ENCODE peak calls at places on chromosomes 4 and X, in five cellular contexts. P is IMR-90, Q is WTC11, L is GM12878, J is A549. F is an unnamed sample.

GRCh38 chr4:76703123-76703490 is 194.8 kb downstream of the SOWAHB start:
- DNase-seq in P (no peak), Q (no peak), L (no peak), J (peak), F (no peak)

GRCh38 chr4:124454772-124455270 is 257.7 kb downstream of the ANKRD50 start:
- DNase-seq in P (no peak), Q (no peak), L (no peak), J (no peak), F (no peak)

GRCh38 chrX:34341258-34341657 is 209.1 kb upstream of the FAM47A start:
- DNase-seq in P (no peak), Q (no peak), L (no peak), J (peak), F (no peak)

GRCh38 chr4:17494833-17495232 is 17.1 kb downstream of the QDPR start:
- DNase-seq in P (no peak), Q (no peak), L (no peak), J (no peak), F (no peak)

GRCh38 chr4:10283761-10284160 is 167.2 kb upstream of the WDR1 start:
- DNase-seq in P (no peak), Q (no peak), L (no peak), J (no peak), F (no peak)

GRCh38 chr4:111652206-111652605 is 493.0 kb upstream of the FAM241A start:
- DNase-seq in P (no peak), Q (no peak), L (no peak), J (no peak), F (no peak)

GRCh38 chrX:154840856-154841255 is 6.4 kb upstream of the SMIM9 start:
- DNase-seq in P (peak), Q (no peak), L (no peak), J (peak), F (no peak)

GRCh38 chr4:32485976-32486375 is 1765.8 kb downstream of the PCDH7 start:
- DNase-seq in P (no peak), Q (no peak), L (no peak), J (no peak), F (no peak)

GRCh38 chr4:67465032-67465762 is 80.1 kb downstream of the CENPC start:
- DNase-seq in P (peak), Q (no peak), L (no peak), J (no peak), F (no peak)

GRCh38 chr4:176404591-176404990 is 84.8 kb downstream of the SPCS3 start:
- DNase-seq in P (peak), Q (no peak), L (no peak), J (peak), F (no peak)

GRCh38 chr4:4854649-4855292 is 4.7 kb upstream of the MSX1 start:
- DNase-seq in P (no peak), Q (peak), L (no peak), J (no peak), F (no peak)

GRCh38 chr4:78764498-78764961 is 11.6 kb upstream of the BMP2K start:
- DNase-seq in P (peak), Q (no peak), L (no peak), J (no peak), F (no peak)

GRCh38 chrX:70446380-70447350 is 2.0 kb downstream of the DLG3 start:
- DNase-seq in P (no peak), Q (no peak), L (no peak), J (no peak), F (no peak)

GRCh38 chrX:46447384-46447783 is 97.8 kb downstream of the ZNF674 start:
- DNase-seq in P (peak), Q (no peak), L (no peak), J (no peak), F (no peak)

GRCh38 chrX:19673334-19674040 is 158.2 kb upstream of the MAP3K15 start:
- DNase-seq in P (peak), Q (no peak), L (no peak), J (peak), F (no peak)

GRCh38 chr4:73411731-73412414 is 7.8 kb downstream of the ALB start:
- DNase-seq in P (no peak), Q (no peak), L (no peak), J (no peak), F (no peak)

GRCh38 chr4:116357758-116358157 is 727.6 kb downstream of the TRAM1L1 start:
- DNase-seq in P (no peak), Q (no peak), L (no peak), J (peak), F (no peak)

GRCh38 chr4:124278477-124278876 is 434.1 kb downstream of the ANKRD50 start:
- DNase-seq in P (peak), Q (no peak), L (no peak), J (no peak), F (no peak)

GRCh38 chr4:112923514-112923913 is 125.9 kb upstream of the ANK2 start:
- DNase-seq in P (no peak), Q (no peak), L (no peak), J (no peak), F (no peak)

GRCh38 chrX:150052226-150052625 is 113.9 kb upstream of the EOLA2 start:
- DNase-seq in P (no peak), Q (no peak), L (no peak), J (no peak), F (no peak)
- TF ChIP-seq USF2 in P (no peak), Q (no peak), L (no peak), J (no peak), F (no peak)

DNA sequence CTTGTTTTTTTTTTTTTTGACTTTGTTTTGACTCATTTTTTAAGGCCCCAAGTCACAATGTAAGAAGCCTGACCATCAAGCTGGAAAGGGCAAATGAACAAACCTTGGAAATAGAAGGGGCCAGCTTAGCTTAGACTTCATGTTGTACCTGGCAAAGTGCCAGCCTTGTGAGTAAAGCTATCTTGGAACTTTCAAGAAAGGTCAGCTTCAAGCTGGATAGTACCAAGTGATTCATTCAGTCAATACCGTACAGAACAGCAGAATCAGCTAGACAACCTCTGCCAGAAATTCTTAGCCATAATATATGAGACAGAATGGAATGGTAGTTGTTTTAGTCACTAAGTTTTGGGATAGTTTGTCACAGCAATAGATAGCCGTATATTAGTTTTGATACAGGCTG is 1492.2 kb upstream of the TENM3 start:
- DNase-seq in P (peak), Q (no peak), L (no peak), J (peak), F (no peak)
- TF ChIP-seq USF2 in P (no peak), Q (no peak), L (no peak), J (no peak), F (no peak)

GRCh38 chr4:7861440-7861881 is 78.2 kb downstream of the AFAP1 start:
- DNase-seq in P (peak), Q (peak), L (no peak), J (peak), F (peak)
- TF ChIP-seq USF2 in P (no peak), Q (no peak), L (no peak), J (no peak), F (no peak)

GRCh38 chr4:101643201-101643600 is 147.3 kb upstream of the BANK1 start:
- DNase-seq in P (no peak), Q (no peak), L (no peak), J (no peak), F (no peak)
- TF ChIP-seq USF2 in P (no peak), Q (no peak), L (no peak), J (no peak), F (no peak)

DNA sequence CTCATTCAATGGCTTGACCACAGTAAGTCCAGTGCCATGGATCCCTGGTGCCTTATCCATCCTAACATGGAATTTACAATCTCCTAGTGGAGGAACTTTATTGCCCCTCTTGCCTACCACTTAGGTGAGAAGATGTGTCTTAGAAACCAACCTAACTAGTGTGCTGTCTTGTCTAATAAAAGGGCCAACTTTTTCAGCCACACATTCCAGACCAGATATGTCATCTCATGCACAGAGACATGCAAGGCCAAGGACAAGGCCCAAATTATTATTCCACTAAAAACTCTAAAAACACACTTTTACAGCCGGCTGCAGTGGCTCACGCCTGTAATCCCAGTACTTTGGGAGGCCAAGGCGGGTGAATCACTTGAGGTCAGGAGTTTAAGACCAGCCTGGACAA is 10.6 kb upstream of the PRDX4 start:
- DNase-seq in P (peak), Q (no peak), L (no peak), J (no peak), F (no peak)
- TF ChIP-seq USF2 in P (no peak), Q (no peak), L (no peak), J (no peak), F (no peak)

GRCh38 chr4:38152305-38152704 is 192.1 kb downstream of the PTTG2 start:
- DNase-seq in P (no peak), Q (no peak), L (no peak), J (no peak), F (no peak)
- TF ChIP-seq USF2 in P (no peak), Q (no peak), L (no peak), J (no peak), F (no peak)

GRCh38 chrX:44705817-44706551 is 137.8 kb upstream of the DUSP21 start:
- DNase-seq in P (no peak), Q (no peak), L (no peak), J (peak), F (no peak)

DNA sequence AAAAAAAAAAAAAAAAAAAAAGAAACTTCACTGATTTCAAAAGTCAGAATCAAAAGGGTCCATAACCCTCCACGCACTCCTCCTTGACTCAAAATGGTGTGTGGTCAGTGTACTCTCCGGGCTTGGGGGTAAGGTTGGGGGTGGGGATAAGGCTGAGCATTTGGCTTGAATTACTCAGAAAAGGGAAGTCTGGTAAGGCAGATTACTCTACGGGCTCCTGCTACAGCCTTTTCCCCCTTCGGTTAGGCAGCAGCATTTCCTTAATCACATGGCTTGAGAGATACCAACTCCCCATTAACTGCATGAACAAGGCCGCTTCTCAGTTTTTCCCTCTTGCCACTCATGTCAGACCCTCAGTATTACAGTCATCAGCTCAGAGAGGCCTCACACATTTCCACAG is 135.4 kb upstream of the DUSP21 start:
- DNase-seq in P (no peak), Q (no peak), L (no peak), J (no peak), F (no peak)
- TF ChIP-seq USF2 in P (no peak), Q (no peak), L (no peak), J (no peak), F (no peak)

F was measured in H1.